ENCODE peak calls at places on chromosomes 13 and 19, in ten cellular contexts. Y is cardiac septum; G is ACHN; S is head of caudate nucleus; K is CD4-positive, CD25-positive, alpha-beta regulatory T cell; T is activated T-cell treated with anti-CD3 and anti-CD28 coated beads, Interleukin-2, amount 50 U/mL, for 72 hours; M is activated CD8-positive, alpha-beta memory T cell treated with anti-CD3 and anti-CD28 coated beads for 1 hour; N is transverse colon; B is AG10803; L is HuH-7.5. A is an unnamed sample.

GRCh38 chr19:7247160-7247559 is 47.1 kb downstream of the INSR start:
- DNase-seq in Y (no peak), G (no peak), S (no peak), K (no peak), T (no peak), M (no peak), N (peak; percentile 44), B (no peak), L (no peak), A (no peak)

GRCh38 chr19:54114340-54114826 is 1.1 kb downstream of the TFPT start:
- DNase-seq in Y (peak; percentile 80), G (peak; percentile 14), S (peak; percentile 51), K (peak; percentile 83), T (peak; percentile 50), M (no peak), N (peak; percentile 46), B (peak; percentile 35), L (no peak), A (peak; percentile 66)

GRCh38 chr19:50838239-50838638 is 4.9 kb upstream of the KLK15 start:
- DNase-seq in Y (no peak), G (peak; percentile 33), S (no peak), K (peak; percentile 23), T (no peak), M (no peak), N (no peak), B (no peak), L (no peak), A (peak; percentile 17)

GRCh38 chr19:11090264-11091032 is 1.2 kb downstream of the LDLR start:
- DNase-seq in Y (peak; percentile 99), G (peak; percentile 92), S (peak; percentile 96), K (peak; percentile 99), T (peak; percentile 100), M (peak; percentile 94), N (peak; percentile 99), B (peak; percentile 95), L (peak; percentile 79), A (peak; percentile 97)

GRCh38 chr13:39777527-39778061 is 122.1 kb downstream of the COG6 start:
- DNase-seq in Y (no peak), G (peak; percentile 29), S (no peak), K (peak; percentile 67), T (peak; percentile 65), M (no peak), N (no peak), B (peak; percentile 90), L (no peak), A (peak; percentile 97)

GRCh38 chr13:80979035-80979641 is 638.2 kb upstream of the SPRY2 start:
- DNase-seq in Y (no peak), G (peak; percentile 62), S (peak; percentile 35), K (peak; percentile 36), T (peak; percentile 18), M (no peak), N (peak; percentile 26), B (peak; percentile 62), L (peak; percentile 13), A (peak; percentile 77)

GRCh38 chr19:9827325-9828238 is at the start of gene UBL5:
- DNase-seq in Y (peak; percentile 95), G (peak; percentile 83), S (peak; percentile 88), K (peak; percentile 95), T (peak; percentile 91), M (peak; percentile 67), N (peak; percentile 94), B (peak; percentile 76), L (peak; percentile 94), A (peak; percentile 90)

GRCh38 chr13:67769987-67770341 is 539.8 kb upstream of the PCDH9 start:
- DNase-seq in Y (no peak), G (no peak), S (no peak), K (no peak), T (no peak), M (no peak), N (no peak), B (no peak), L (peak; percentile 15), A (no peak)

GRCh38 chr19:30535011-30535410 is 162.8 kb downstream of the ZNF536 start:
- DNase-seq in Y (peak; percentile 33), G (no peak), S (no peak), K (no peak), T (no peak), M (no peak), N (no peak), B (no peak), L (no peak), A (no peak)

GRCh38 chr13:29481603-29482002 is 113.9 kb downstream of the SLC7A1 start:
- DNase-seq in Y (peak; percentile 29), G (no peak), S (no peak), K (no peak), T (no peak), M (no peak), N (no peak), B (no peak), L (no peak), A (no peak)

GRCh38 chr13:63517376-63517775 is 2101.7 kb upstream of the PCDH20 start:
- DNase-seq in Y (no peak), G (no peak), S (no peak), K (no peak), T (no peak), M (no peak), N (no peak), B (peak; percentile 75), L (no peak), A (peak; percentile 1)

GRCh38 chr19:11849264-11849615 is 714 bp downstream of the ZNF439 start:
- DNase-seq in Y (no peak), G (no peak), S (no peak), K (no peak), T (no peak), M (no peak), N (no peak), B (peak; percentile 1), L (no peak), A (no peak)

GRCh38 chr13:67014399-67014798 is 215.7 kb downstream of the PCDH9 start:
- DNase-seq in Y (no peak), G (no peak), S (no peak), K (no peak), T (no peak), M (no peak), N (no peak), B (no peak), L (no peak), A (no peak)

GRCh38 chr19:7870571-7871279 is 3.5 kb downstream of the PRR36 start:
- DNase-seq in Y (no peak), G (peak; percentile 73), S (peak; percentile 69), K (peak; percentile 45), T (peak; percentile 88), M (no peak), N (peak; percentile 67), B (no peak), L (peak; percentile 76), A (peak; percentile 77)

GRCh38 chr19:53537523-53538377 is at the start of gene ZNF331:
- DNase-seq in Y (peak; percentile 91), G (no peak), S (peak; percentile 81), K (peak; percentile 89), T (peak; percentile 90), M (peak; percentile 89), N (peak; percentile 84), B (peak; percentile 72), L (peak; percentile 43), A (peak; percentile 58)

GRCh38 chr13:112651306-112651705 is 38.5 kb upstream of the ATP11A start:
- DNase-seq in Y (no peak), G (no peak), S (no peak), K (no peak), T (no peak), M (no peak), N (no peak), B (no peak), L (no peak), A (no peak)

GRCh38 chr13:23175920-23176319 is 4.9 kb upstream of the SGCG start:
- DNase-seq in Y (no peak), G (no peak), S (no peak), K (no peak), T (no peak), M (no peak), N (no peak), B (no peak), L (no peak), A (peak; percentile 39)